ENCODE peak calls at places on chromosomes 13 and 19, in five cellular contexts. K is RWPE1, T is HL-60, X is adrenal gland, P is OCI-LY7. D is an unnamed sample.

GRCh38 chr19:23183251-23183650 is 66.4 kb downstream of the ZNF730 start:
- DNase-seq in K (no peak), T (no peak), X (no peak), P (no peak), D (no peak)

GRCh38 chr19:35142531-35143230 is 374 bp upstream of the FXYD7 start:
- DNase-seq in K (peak; percentile 34), T (no peak), X (peak; percentile 66), P (peak; percentile 77), D (no peak)

GRCh38 chr13:77563110-77563509 is 27.6 kb downstream of the SCEL start:
- DNase-seq in K (no peak), T (no peak), X (no peak), P (no peak), D (no peak)

GRCh38 chr19:34300962-34301361 is 46.6 kb downstream of the GARRE1 start:
- DNase-seq in K (no peak), T (no peak), X (no peak), P (no peak), D (no peak)

GRCh38 chr19:18205180-18205915 is 1.5 kb upstream of the RAB3A start:
- DNase-seq in K (peak; percentile 59), T (no peak), X (peak; percentile 84), P (peak; percentile 90), D (no peak)

GRCh38 chr13:42532561-42533335 is 41.2 kb upstream of the TNFSF11 start:
- DNase-seq in K (no peak), T (no peak), X (no peak), P (peak; percentile 18), D (no peak)

GRCh38 chr13:46668906-46669525 is 116.0 kb downstream of the LRCH1 start:
- DNase-seq in K (no peak), T (no peak), X (no peak), P (no peak), D (no peak)

GRCh38 chr19:30046522-30046921 is 104.5 kb downstream of the URI1 start:
- DNase-seq in K (no peak), T (no peak), X (no peak), P (peak; percentile 26), D (no peak)

GRCh38 chr19:55240713-55241020 is 12.1 kb upstream of the TMEM86B start:
- DNase-seq in K (no peak), T (no peak), X (no peak), P (no peak), D (no peak)

GRCh38 chr13:103948477-103948876 is 882.3 kb upstream of the SLC10A2 start:
- DNase-seq in K (no peak), T (no peak), X (no peak), P (no peak), D (no peak)

DNA sequence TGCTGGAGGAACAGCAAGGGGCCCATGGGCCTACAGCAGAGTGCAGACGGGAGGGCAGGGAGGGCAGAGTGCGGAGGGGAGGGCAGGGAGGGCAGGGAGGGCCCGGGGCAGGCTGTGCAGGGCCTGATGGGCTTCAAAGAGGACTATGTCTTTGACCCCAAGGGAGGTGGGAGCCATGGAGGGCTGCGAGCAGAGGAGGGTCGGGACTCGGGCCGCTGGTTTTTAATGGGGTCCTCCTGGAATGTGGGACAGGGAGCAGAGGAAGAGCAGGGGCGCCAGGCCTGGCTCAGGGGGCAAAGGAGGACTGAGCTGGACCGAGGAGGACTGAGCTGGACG is 3.6 kb downstream of the PIP5K1C start:
- DNase-seq in K (no peak), T (no peak), X (no peak), P (no peak), D (no peak)
- H3K27ac ChIP-seq in K (no peak overlapping the region), T (no peak overlapping the region), X (no peak overlapping the region), P (no peak overlapping the region), D (no peak overlapping the region)

DNA sequence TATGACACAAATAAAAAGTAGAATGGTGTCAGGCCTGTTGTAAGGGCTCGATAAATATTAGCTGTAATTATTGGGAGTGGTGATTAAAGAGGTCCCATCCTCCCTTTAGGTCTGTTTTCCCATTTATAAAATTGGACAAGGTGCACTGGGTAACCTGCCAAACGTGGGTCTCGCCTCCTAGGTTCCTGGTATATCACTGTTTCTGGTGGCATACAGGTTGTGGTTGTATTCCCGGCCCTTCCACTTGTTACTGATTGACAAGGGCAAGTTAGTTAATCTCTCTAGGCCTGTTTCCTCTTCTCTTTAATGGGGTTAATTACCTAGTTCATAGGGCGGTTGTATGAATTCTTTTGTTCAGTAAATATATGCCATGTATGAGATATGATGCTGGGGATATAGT is 1.5 kb downstream of the PPP2R1A start:
- DNase-seq in K (no peak), T (no peak), X (no peak), P (peak; percentile 7), D (no peak)
- H3K27ac ChIP-seq in K (peak overlapping the region; percentile 95), T (no peak overlapping the region), X (peak overlapping the region; percentile 99), P (peak overlapping the region; percentile 75), D (peak overlapping the region; percentile 88)

GRCh38 chr19:48926909-48927308 is 6.6 kb upstream of the DHDH start:
- DNase-seq in K (peak; percentile 82), T (no peak), X (peak; percentile 65), P (no peak), D (peak; percentile 100)
- H3K27ac ChIP-seq in K (peak overlapping the region; percentile 90), T (no peak overlapping the region), X (no peak overlapping the region), P (no peak overlapping the region), D (peak overlapping the region; percentile 99)

DNA sequence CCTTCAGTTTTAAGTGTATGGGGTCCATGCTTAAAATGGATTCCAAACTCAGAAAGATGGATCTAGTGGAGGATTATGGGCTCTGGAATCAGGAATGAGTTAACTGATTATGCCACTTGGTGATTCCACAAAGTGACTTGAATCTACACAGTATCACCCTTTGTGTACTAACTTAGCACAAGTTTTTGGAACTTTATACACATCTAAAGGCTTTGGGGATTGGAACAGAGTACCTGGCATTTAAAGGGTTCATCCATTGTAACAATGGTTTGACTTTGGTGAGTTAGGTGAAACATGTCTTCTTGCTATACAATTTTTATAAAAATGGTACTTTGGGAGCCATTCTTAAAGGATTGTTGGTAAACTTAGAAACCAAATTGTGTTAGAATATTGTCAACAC is 1.1 kb downstream of the RPL21 start:
- DNase-seq in K (no peak), T (no peak), X (no peak), P (no peak), D (no peak)
- H3K27ac ChIP-seq in K (no peak overlapping the region), T (peak overlapping the region; percentile 98), X (peak overlapping the region; percentile 97), P (peak overlapping the region; percentile 84), D (peak overlapping the region; percentile 95)

D was measured in epithelial cell of prostate.